ENCODE peak calls at places on chromosomes 1 and 21, in ten cellular contexts. One of them, this sample, is unnamed.

GRCh38 chr1:10528066-10529014 is 53.6 kb downstream of the PEX14 start:
- DNase-seq in body of pancreas: peak
- DNase-seq in stomach: peak
- DNase-seq in uterus: no peak
- DNase-seq in A549: peak
- DNase-seq in esophagus squamous epithelium: no peak
- DNase-seq in heart left ventricle: peak
- DNase-seq in HCT116: peak
- DNase-seq in Peyer's patch: no peak
- DNase-seq in K562: no peak
- DNase-seq in this sample: no peak

GRCh38 chr1:226656201-226656600 is 82.9 kb downstream of the ITPKB start:
- DNase-seq in Peyer's patch: no peak
- DNase-seq in body of pancreas: peak
- DNase-seq in esophagus squamous epithelium: no peak
- DNase-seq in stomach: peak
- DNase-seq in uterus: no peak
- DNase-seq in K562: no peak
- DNase-seq in HCT116: no peak
- DNase-seq in A549: no peak
- DNase-seq in heart left ventricle: peak
- DNase-seq in this sample: no peak

GRCh38 chr1:240109920-240110685 is 18.4 kb downstream of the FMN2 start:
- DNase-seq in Peyer's patch: no peak
- DNase-seq in body of pancreas: no peak
- DNase-seq in heart left ventricle: no peak
- DNase-seq in HCT116: no peak
- DNase-seq in uterus: no peak
- DNase-seq in K562: no peak
- DNase-seq in A549: no peak
- DNase-seq in stomach: no peak
- DNase-seq in esophagus squamous epithelium: no peak
- DNase-seq in this sample: no peak

GRCh38 chr1:184393924-184394323 is 7.1 kb downstream of the C1orf21 start:
- DNase-seq in uterus: no peak
- DNase-seq in body of pancreas: no peak
- DNase-seq in HCT116: no peak
- DNase-seq in esophagus squamous epithelium: no peak
- DNase-seq in A549: no peak
- DNase-seq in heart left ventricle: no peak
- DNase-seq in stomach: no peak
- DNase-seq in Peyer's patch: no peak
- DNase-seq in K562: no peak
- DNase-seq in this sample: no peak

GRCh38 chr1:221228594-221228993 is 349.4 kb downstream of the HLX start:
- DNase-seq in Peyer's patch: no peak
- DNase-seq in heart left ventricle: no peak
- DNase-seq in body of pancreas: no peak
- DNase-seq in HCT116: no peak
- DNase-seq in K562: no peak
- DNase-seq in esophagus squamous epithelium: no peak
- DNase-seq in stomach: no peak
- DNase-seq in A549: no peak
- DNase-seq in uterus: no peak
- DNase-seq in this sample: no peak

GRCh38 chr21:31945576-31945975 is 72.8 kb downstream of the HUNK start:
- DNase-seq in HCT116: no peak
- DNase-seq in heart left ventricle: no peak
- DNase-seq in uterus: no peak
- DNase-seq in esophagus squamous epithelium: no peak
- DNase-seq in stomach: no peak
- DNase-seq in A549: no peak
- DNase-seq in K562: no peak
- DNase-seq in body of pancreas: no peak
- DNase-seq in Peyer's patch: no peak
- DNase-seq in this sample: no peak

GRCh38 chr1:201326710-201327109 is 43.4 kb downstream of the PKP1 start:
- DNase-seq in esophagus squamous epithelium: no peak
- DNase-seq in HCT116: no peak
- DNase-seq in stomach: no peak
- DNase-seq in heart left ventricle: peak
- DNase-seq in body of pancreas: no peak
- DNase-seq in K562: no peak
- DNase-seq in Peyer's patch: peak
- DNase-seq in A549: no peak
- DNase-seq in uterus: no peak
- DNase-seq in this sample: no peak

GRCh38 chr1:20443703-20444587 is 42.1 kb downstream of the CAMK2N1 start:
- DNase-seq in body of pancreas: no peak
- DNase-seq in heart left ventricle: no peak
- DNase-seq in K562: no peak
- DNase-seq in A549: no peak
- DNase-seq in esophagus squamous epithelium: no peak
- DNase-seq in HCT116: no peak
- DNase-seq in Peyer's patch: no peak
- DNase-seq in stomach: no peak
- DNase-seq in uterus: no peak
- DNase-seq in this sample: no peak

GRCh38 chr1:215845224-215845902 is 278.3 kb downstream of the KCTD3 start:
- DNase-seq in heart left ventricle: no peak
- DNase-seq in HCT116: peak
- DNase-seq in esophagus squamous epithelium: no peak
- DNase-seq in K562: no peak
- DNase-seq in uterus: no peak
- DNase-seq in body of pancreas: no peak
- DNase-seq in A549: no peak
- DNase-seq in Peyer's patch: no peak
- DNase-seq in stomach: no peak
- DNase-seq in this sample: no peak

GRCh38 chr1:42926235-42926869 is 32.3 kb downstream of the SLC2A1 start:
- DNase-seq in body of pancreas: no peak
- DNase-seq in esophagus squamous epithelium: no peak
- DNase-seq in HCT116: no peak
- DNase-seq in uterus: no peak
- DNase-seq in K562: no peak
- DNase-seq in Peyer's patch: no peak
- DNase-seq in stomach: no peak
- DNase-seq in heart left ventricle: no peak
- DNase-seq in A549: no peak
- DNase-seq in this sample: no peak

GRCh38 chr1:246815693-246816270 is 91.6 kb downstream of the SCCPDH start:
- DNase-seq in Peyer's patch: no peak
- DNase-seq in A549: no peak
- DNase-seq in HCT116: no peak
- DNase-seq in body of pancreas: no peak
- DNase-seq in heart left ventricle: no peak
- DNase-seq in stomach: no peak
- DNase-seq in esophagus squamous epithelium: no peak
- DNase-seq in K562: no peak
- DNase-seq in uterus: no peak
- DNase-seq in this sample: no peak

GRCh38 chr1:117036018-117036421 is 24.1 kb upstream of the TTF2 start:
- DNase-seq in body of pancreas: no peak
- DNase-seq in K562: peak
- DNase-seq in heart left ventricle: no peak
- DNase-seq in HCT116: no peak
- DNase-seq in stomach: no peak
- DNase-seq in Peyer's patch: no peak
- DNase-seq in esophagus squamous epithelium: no peak
- DNase-seq in A549: no peak
- DNase-seq in uterus: no peak
- DNase-seq in this sample: no peak

GRCh38 chr1:243748706-243749283 is 101.2 kb downstream of the AKT3 start:
- DNase-seq in stomach: no peak
- DNase-seq in A549: peak
- DNase-seq in HCT116: peak
- DNase-seq in uterus: no peak
- DNase-seq in Peyer's patch: no peak
- DNase-seq in esophagus squamous epithelium: no peak
- DNase-seq in K562: peak
- DNase-seq in heart left ventricle: no peak
- DNase-seq in body of pancreas: no peak
- DNase-seq in this sample: no peak

GRCh38 chr1:156439771-156440183 is 60.8 kb downstream of the MEF2D start:
- DNase-seq in uterus: no peak
- DNase-seq in Peyer's patch: no peak
- DNase-seq in A549: no peak
- DNase-seq in K562: no peak
- DNase-seq in heart left ventricle: no peak
- DNase-seq in HCT116: no peak
- DNase-seq in body of pancreas: no peak
- DNase-seq in stomach: no peak
- DNase-seq in esophagus squamous epithelium: no peak
- DNase-seq in this sample: no peak

GRCh38 chr1:92085727-92086126 is 5.6 kb downstream of the BTBD8 start:
- DNase-seq in HCT116: peak
- DNase-seq in K562: no peak
- DNase-seq in body of pancreas: no peak
- DNase-seq in esophagus squamous epithelium: no peak
- DNase-seq in uterus: no peak
- DNase-seq in Peyer's patch: no peak
- DNase-seq in heart left ventricle: no peak
- DNase-seq in stomach: no peak
- DNase-seq in A549: no peak
- DNase-seq in this sample: no peak

DNA sequence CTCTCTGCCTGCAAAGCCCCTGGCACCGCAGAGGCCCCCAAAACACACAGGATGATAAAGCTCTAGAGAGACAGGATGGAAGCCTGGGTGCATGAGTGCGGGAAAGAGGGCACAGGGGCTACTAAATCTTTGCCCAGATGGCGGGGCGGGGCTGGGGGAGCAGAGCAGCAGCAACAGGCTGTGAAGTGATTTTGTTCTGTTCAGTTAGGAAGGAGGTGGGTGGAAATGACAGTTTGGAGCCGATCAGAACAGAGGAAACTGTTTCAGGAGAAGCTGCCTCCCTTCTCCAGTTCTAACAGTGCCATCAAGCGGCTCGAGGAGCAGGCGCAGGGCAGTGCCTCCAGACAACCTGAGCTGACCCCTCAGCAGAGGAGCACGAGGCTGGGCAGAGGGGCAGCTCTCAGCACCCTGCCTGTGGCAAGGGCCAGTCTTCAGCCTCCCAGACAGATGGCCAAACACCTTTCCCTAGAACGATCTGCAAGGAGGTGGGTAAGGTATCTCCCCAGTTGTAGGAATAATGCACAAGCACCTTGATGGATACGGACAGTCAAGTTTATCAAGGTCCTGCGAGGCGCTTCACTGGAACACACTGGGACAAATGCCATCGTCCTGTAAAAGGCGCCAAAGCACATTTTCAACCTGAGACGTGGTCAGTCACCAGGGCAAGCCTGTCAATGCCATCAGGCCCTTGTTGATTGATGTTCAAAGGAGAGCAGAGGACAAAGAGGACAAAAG is 44.9 kb downstream of the TOMM20 start:
- DNase-seq in esophagus squamous epithelium: peak
- DNase-seq in body of pancreas: peak
- DNase-seq in heart left ventricle: peak
- DNase-seq in Peyer's patch: peak
- DNase-seq in uterus: peak
- DNase-seq in stomach: peak
- DNase-seq in K562: peak
- DNase-seq in A549: peak
- DNase-seq in HCT116: peak
- DNase-seq in this sample: peak
- TF ChIP-seq POLR2A in esophagus squamous epithelium: no peak
- TF ChIP-seq POLR2A in body of pancreas: no peak
- TF ChIP-seq POLR2A in heart left ventricle: no peak
- TF ChIP-seq POLR2A in Peyer's patch: peak
- TF ChIP-seq POLR2A in uterus: no peak
- TF ChIP-seq POLR2A in stomach: no peak
- TF ChIP-seq POLR2A in K562: no peak
- TF ChIP-seq POLR2A in A549: no peak
- TF ChIP-seq POLR2A in HCT116: no peak
- TF ChIP-seq POLR2A in this sample: peak

DNA sequence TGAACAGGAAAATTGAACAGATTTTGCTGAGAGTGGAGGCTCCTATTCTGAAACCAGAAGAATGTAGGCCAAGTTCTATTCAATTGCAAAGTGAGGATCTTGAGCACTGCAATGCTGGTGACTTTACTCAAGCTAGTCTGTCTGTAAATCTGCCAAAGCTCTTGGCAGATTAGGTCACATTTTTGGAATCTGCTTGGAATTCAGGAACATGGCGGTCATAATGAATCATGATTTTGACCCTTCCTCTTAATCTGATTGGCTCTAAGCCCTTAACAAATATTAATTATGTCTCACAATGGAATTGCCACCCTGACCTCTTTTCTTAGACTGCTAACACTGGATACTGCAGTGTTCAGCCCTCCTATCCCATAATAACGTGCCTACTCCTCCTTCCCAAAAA is 7.2 kb upstream of the GNG12 start:
- DNase-seq in stomach: no peak
- DNase-seq in heart left ventricle: no peak
- DNase-seq in Peyer's patch: no peak
- DNase-seq in K562: no peak
- DNase-seq in uterus: no peak
- DNase-seq in A549: no peak
- DNase-seq in HCT116: no peak
- DNase-seq in esophagus squamous epithelium: no peak
- DNase-seq in body of pancreas: no peak
- DNase-seq in this sample: no peak
- H3K4me3 ChIP-seq in stomach: no peak
- H3K4me3 ChIP-seq in heart left ventricle: no peak
- H3K4me3 ChIP-seq in Peyer's patch: no peak
- H3K4me3 ChIP-seq in K562: no peak
- H3K4me3 ChIP-seq in uterus: no peak
- H3K4me3 ChIP-seq in A549: no peak
- H3K4me3 ChIP-seq in HCT116: no peak
- H3K4me3 ChIP-seq in esophagus squamous epithelium: no peak
- H3K4me3 ChIP-seq in body of pancreas: no peak
- H3K4me3 ChIP-seq in this sample: no peak

DNA sequence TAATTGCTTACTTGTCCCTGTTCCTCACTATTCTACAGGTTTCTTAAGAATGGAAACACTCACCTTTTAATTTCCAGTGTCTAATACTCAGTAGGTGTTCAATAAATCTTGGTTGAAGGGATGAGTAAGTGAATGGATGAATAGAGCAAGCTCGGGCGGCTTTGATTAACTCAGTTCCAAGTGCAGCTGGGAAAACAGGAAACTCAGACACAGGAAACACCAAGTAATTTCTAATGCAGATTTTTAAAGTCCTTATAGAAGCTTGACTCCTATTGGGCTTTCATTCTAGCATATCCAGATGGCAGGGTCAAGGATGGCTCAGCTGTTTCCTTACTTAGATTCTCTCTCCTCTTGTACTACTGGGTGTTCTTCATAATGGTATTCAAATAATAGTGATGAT is 14.0 kb downstream of the CAMK1G start:
- DNase-seq in esophagus squamous epithelium: no peak
- DNase-seq in body of pancreas: no peak
- DNase-seq in heart left ventricle: no peak
- DNase-seq in stomach: no peak
- DNase-seq in HCT116: no peak
- DNase-seq in K562: no peak
- DNase-seq in uterus: no peak
- DNase-seq in A549: no peak
- DNase-seq in Peyer's patch: no peak
- DNase-seq in this sample: no peak
- H3K27ac ChIP-seq in esophagus squamous epithelium: no peak
- H3K27ac ChIP-seq in body of pancreas: no peak
- H3K27ac ChIP-seq in heart left ventricle: no peak
- H3K27ac ChIP-seq in stomach: no peak
- H3K27ac ChIP-seq in HCT116: no peak
- H3K27ac ChIP-seq in K562: no peak
- H3K27ac ChIP-seq in uterus: no peak
- H3K27ac ChIP-seq in A549: no peak
- H3K27ac ChIP-seq in Peyer's patch: no peak
- H3K27ac ChIP-seq in this sample: no peak

GRCh38 chr21:36989699-36990507 is 16.6 kb upstream of the RIPPLY3 start:
- DNase-seq in K562: peak
- DNase-seq in body of pancreas: peak
- DNase-seq in Peyer's patch: peak
- DNase-seq in uterus: peak
- DNase-seq in stomach: peak
- DNase-seq in A549: peak
- DNase-seq in HCT116: peak
- DNase-seq in heart left ventricle: peak
- DNase-seq in esophagus squamous epithelium: peak
- DNase-seq in this sample: peak
- TF ChIP-seq POLR2A in K562: peak
- TF ChIP-seq POLR2A in body of pancreas: peak
- TF ChIP-seq POLR2A in Peyer's patch: peak
- TF ChIP-seq POLR2A in uterus: no peak
- TF ChIP-seq POLR2A in stomach: no peak
- TF ChIP-seq POLR2A in A549: peak
- TF ChIP-seq POLR2A in HCT116: peak
- TF ChIP-seq POLR2A in heart left ventricle: peak
- TF ChIP-seq POLR2A in esophagus squamous epithelium: no peak
- TF ChIP-seq POLR2A in this sample: peak